ENCODE peak calls at places on chromosome 11, in seven cellular contexts. F, X, T, I, B, S and E are unnamed samples.
A peak's percentile ranks its signal among the peaks of the same experiment; 100 is the strongest.

GRCh38 chr11:102276302-102277182 is 40.7 kb upstream of the BIRC3 start:
- DNase-seq in F (no peak), X (no peak), T (no peak), I (peak; percentile 40), B (no peak), S (no peak), E (peak; percentile 63)

GRCh38 chr11:65275906-65276305 is 14.1 kb downstream of the POLA2 start:
- DNase-seq in F (peak; percentile 75), X (no peak), T (no peak), I (no peak), B (no peak), S (no peak), E (peak; percentile 24)

GRCh38 chr11:65290448-65291165 is 24.1 kb upstream of the CDC42EP2 start:
- DNase-seq in F (no peak), X (no peak), T (no peak), I (peak; percentile 97), B (no peak), S (peak; percentile 91), E (peak; percentile 86)

GRCh38 chr11:60570970-60571369 is 55.8 kb downstream of the MS4A13 start:
- DNase-seq in F (no peak), X (no peak), T (no peak), I (no peak), B (no peak), S (no peak), E (no peak)

GRCh38 chr11:62140302-62141110 is 16.7 kb downstream of the INCENP start:
- DNase-seq in F (no peak), X (no peak), T (no peak), I (no peak), B (no peak), S (no peak), E (no peak)

GRCh38 chr11:116791002-116791812 is 472 bp downstream of the APOA5 start:
- DNase-seq in F (peak; percentile 71), X (no peak), T (peak; percentile 65), I (peak; percentile 59), B (peak; percentile 59), S (peak; percentile 87), E (peak; percentile 83)

GRCh38 chr11:45848654-45849081 is 1.4 kb downstream of the CRY2 start:
- DNase-seq in F (peak; percentile 51), X (no peak), T (no peak), I (no peak), B (no peak), S (no peak), E (no peak)

GRCh38 chr11:8095356-8095755 is 14.3 kb downstream of the TUB start:
- DNase-seq in F (no peak), X (no peak), T (no peak), I (no peak), B (no peak), S (no peak), E (no peak)